ENCODE peak calls at places on chromosome 5, in seven cellular contexts. D, N, U, R, G, P and B are unnamed samples.
A peak's percentile ranks its signal among the peaks of the same experiment; 100 is the strongest.

GRCh38 chr5:109866051-109866450 is 176.3 kb downstream of the MAN2A1 start:
- DNase-seq in G (no peak), D (peak; percentile 51), U (no peak), R (peak; percentile 95), P (peak; percentile 49), N (peak; percentile 51), B (no peak)

GRCh38 chr5:82320971-82321370 is 42.8 kb upstream of the RPS23 start:
- DNase-seq in P (no peak), D (no peak), N (no peak), R (no peak), G (no peak), U (no peak), B (no peak)

GRCh38 chr5:170523129-170523497 is 19.3 kb downstream of the KCNIP1 start:
- DNase-seq in P (no peak), G (no peak), N (no peak), U (no peak), D (peak; percentile 62), R (peak; percentile 25), B (no peak)

GRCh38 chr5:29263836-29264235 is 1929.7 kb upstream of the CDH6 start:
- DNase-seq in D (no peak), G (no peak), P (no peak), N (no peak), R (no peak), U (no peak), B (no peak)

GRCh38 chr5:38681024-38681805 is 124.8 kb upstream of the LIFR start:
- DNase-seq in R (no peak), P (no peak), G (no peak), N (no peak), D (peak; percentile 55), U (no peak), B (no peak)

GRCh38 chr5:68225188-68225910 is 9.8 kb downstream of the PIK3R1 start:
- DNase-seq in D (peak; percentile 93), N (peak; percentile 97), R (peak; percentile 82), U (peak; percentile 84), P (peak; percentile 96), G (peak; percentile 77), B (peak; percentile 70)

GRCh38 chr5:170648546-170648945 is 135.0 kb upstream of the GABRP start:
- DNase-seq in D (no peak), U (no peak), N (no peak), P (peak; percentile 37), R (no peak), G (no peak), B (no peak)

GRCh38 chr5:79489773-79490172 is 24.2 kb downstream of the HOMER1 start:
- DNase-seq in G (no peak), R (no peak), P (no peak), U (no peak), N (no peak), D (no peak), B (no peak)

GRCh38 chr5:63613430-63613829 is 348.8 kb downstream of the HTR1A start:
- DNase-seq in U (no peak), P (peak; percentile 13), G (no peak), N (no peak), R (no peak), D (no peak), B (no peak)

GRCh38 chr5:42756630-42757601 is at the start of gene CCDC152:
- DNase-seq in U (peak; percentile 80), R (peak; percentile 19), N (peak; percentile 60), P (peak; percentile 4), G (no peak), D (peak; percentile 47), B (no peak)

GRCh38 chr5:75498208-75498777 is 13.1 kb downstream of the CERT1 start:
- DNase-seq in P (no peak), N (no peak), R (no peak), U (no peak), D (no peak), G (no peak), B (no peak)

GRCh38 chr5:141001466-141001853 is 35.2 kb downstream of the PCDHAC2 start:
- DNase-seq in D (no peak), R (no peak), P (peak; percentile 48), G (no peak), U (no peak), N (no peak), B (no peak)
- H3K4me3 ChIP-seq in D (peak overlapping the region; percentile 9), R (peak overlapping the region; percentile 23), P (no peak overlapping the region), G (peak overlapping the region; percentile 23), U (peak overlapping the region; percentile 24), N (no peak overlapping the region), B (no peak overlapping the region)

DNA sequence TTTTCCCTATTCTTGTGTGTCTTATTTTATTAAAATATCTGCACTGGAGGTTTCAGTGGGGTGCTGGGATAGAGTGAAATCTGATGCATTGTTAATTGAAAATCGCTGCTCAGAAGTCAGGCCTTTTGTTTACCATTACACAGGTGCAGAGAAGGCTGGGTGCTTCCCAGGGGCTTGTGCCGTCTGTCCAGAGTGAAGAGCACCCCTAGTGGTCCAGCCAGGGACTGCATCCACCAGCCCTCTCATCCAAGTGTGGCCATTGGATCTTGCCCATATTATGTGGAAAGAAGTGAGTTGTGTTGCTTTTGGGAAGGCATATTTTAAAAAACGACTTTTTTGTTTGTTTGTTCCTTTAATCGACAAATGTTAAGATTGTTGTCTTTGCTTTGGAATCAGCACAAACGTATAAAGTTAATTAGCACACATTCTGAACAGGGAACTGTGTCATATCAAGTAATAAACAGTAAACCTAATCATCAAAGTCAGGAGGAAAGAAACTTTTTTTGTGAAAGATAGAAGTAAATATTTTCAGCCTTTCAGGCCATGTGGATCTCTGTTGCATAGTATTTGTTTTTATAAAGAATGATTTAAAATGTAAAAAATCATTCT is 315.6 kb downstream of the MTRR start:
- DNase-seq in D (peak; percentile 24), G (no peak), P (peak; percentile 27), U (no peak), R (no peak), N (peak; percentile 6), B (no peak)
- TF ChIP-seq CTCF in D (peak; percentile 69), G (peak; percentile 51), P (peak; percentile 50), U (no peak), R (peak; percentile 70), N (peak; percentile 96), B (peak; percentile 69)

GRCh38 chr5:143037071-143037470 is 266.9 kb downstream of the ARHGAP26 start:
- DNase-seq in D (no peak), N (no peak), R (no peak), P (peak; percentile 72), G (no peak), U (no peak), B (no peak)
- H3K4me3 ChIP-seq in D (no peak overlapping the region), N (no peak overlapping the region), R (no peak overlapping the region), P (no peak overlapping the region), G (no peak overlapping the region), U (no peak overlapping the region), B (no peak overlapping the region)

DNA sequence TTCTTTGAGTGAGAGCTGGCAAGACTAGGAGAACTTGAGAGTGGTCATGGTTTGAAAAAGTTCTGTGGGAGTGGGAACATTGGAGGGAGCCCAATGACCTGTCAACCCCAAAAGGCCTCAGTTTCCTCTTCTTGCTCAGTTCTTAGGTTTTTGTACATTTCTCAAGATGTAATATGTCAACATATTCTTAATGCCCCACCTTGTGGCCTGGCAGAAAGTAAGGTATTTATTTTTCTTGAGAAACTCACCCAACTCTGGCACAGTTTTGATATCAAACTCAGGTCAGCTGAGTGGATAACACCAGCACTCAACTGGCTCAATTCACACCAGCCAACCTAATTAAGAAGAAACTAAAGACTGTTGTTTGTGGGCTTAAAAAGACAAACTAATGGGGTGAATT is 123.0 kb upstream of the SLC27A6 start:
- DNase-seq in U (no peak), N (peak; percentile 14), D (peak; percentile 13), R (no peak), G (no peak), P (peak; percentile 10), B (no peak)
- TF ChIP-seq CTCF in U (no peak), N (no peak), D (no peak), R (no peak), G (no peak), P (no peak), B (no peak)

GRCh38 chr5:140189977-140190867 is 15.2 kb downstream of the CYSTM1 start:
- DNase-seq in U (no peak), P (no peak), G (no peak), D (peak; percentile 51), R (peak; percentile 79), N (peak; percentile 63), B (no peak)
- H3K4me3 ChIP-seq in U (no peak overlapping the region), P (no peak overlapping the region), G (no peak overlapping the region), D (no peak overlapping the region), R (no peak overlapping the region), N (no peak overlapping the region), B (no peak overlapping the region)

DNA sequence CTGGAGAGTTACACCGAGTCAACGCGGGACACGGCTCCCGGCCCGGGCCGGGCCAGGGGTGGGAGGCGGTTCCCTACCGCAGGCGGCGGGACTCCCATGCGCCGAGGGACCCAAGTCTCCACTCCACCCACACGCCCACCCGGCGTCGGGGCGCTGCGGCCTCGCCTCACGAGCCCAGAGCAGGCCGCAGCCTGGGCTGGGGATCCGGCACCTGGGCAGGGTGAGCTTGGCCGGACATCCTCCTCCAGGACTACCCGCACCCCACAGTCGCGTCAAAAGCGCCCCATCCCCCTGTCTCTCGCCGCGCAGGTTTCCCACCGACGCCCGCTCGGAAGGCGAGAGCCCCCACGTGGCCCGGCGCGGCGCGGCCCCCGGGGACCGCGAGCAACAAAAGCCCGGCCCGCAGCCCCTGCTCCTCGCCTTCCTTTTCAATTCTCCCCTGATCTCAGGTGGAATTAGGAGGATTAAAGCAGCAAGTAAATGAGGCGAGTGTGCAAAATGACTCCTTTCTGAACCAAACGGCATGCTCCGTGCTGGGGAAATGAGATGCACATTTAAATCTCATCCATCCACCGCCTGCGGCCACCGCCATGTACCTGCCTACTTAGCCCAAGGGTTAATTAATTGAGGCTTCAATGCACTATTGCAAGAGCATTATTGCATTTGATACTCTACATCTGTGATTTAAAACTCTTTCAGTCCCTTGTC is 196.6 kb upstream of the TBCA start:
- DNase-seq in N (peak; percentile 43), R (no peak), D (no peak), G (no peak), U (no peak), P (no peak), B (no peak)
- TF ChIP-seq CTCF in N (peak; percentile 13), R (no peak), D (no peak), G (no peak), U (no peak), P (no peak), B (no peak)

DNA sequence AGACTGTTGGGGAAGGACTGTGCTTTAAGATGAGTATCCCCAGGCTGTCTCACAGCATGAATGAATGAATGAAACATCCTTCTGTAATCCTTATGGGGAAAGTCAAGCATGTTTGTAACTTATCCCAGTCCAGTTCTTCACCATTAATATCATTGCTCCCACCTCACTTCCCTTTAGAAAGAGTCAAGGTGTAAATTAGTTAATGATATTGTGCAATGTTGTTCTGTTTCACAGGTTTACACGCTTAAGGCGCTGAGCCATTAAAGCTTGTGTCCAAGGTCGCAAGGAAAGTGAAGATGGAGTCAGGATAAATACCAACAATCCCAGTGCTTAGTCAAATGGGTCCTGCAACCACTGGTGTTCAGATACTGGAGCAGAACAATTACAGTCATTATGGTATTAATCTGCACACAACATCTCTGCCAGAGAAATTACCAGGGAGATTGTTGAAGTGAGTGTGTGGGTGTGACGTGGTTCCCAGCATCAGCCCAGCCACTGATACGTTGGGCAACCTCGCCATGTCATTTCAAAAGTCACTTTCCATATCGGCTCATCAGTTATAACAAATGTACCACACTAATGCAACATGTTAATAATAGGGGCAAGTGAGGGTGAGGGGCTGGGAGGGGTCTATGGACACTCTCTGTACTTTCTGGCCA is 1.5 kb upstream of the MYO10 start:
- DNase-seq in U (no peak), G (no peak), N (no peak), D (no peak), P (no peak), R (no peak), B (no peak)
- H3K4me3 ChIP-seq in U (no peak overlapping the region), G (no peak overlapping the region), N (no peak overlapping the region), D (no peak overlapping the region), P (no peak overlapping the region), R (no peak overlapping the region), B (no peak overlapping the region)